ENCODE peak calls at places on chromosome 1, in four cellular contexts. One of them, this sample, is unnamed.

GRCh38 chr1:235181561-235182245 is 20.7 kb upstream of the RBM34 start:
- DNase-seq in body of pancreas: no peak
- DNase-seq in adrenal gland: no peak
- DNase-seq in ovary: no peak
- DNase-seq in this sample: no peak

GRCh38 chr1:244450597-244451538 is 841 bp downstream of the ADSS2 start:
- DNase-seq in body of pancreas: peak; percentile 43
- DNase-seq in adrenal gland: peak; percentile 74
- DNase-seq in ovary: peak; percentile 56
- DNase-seq in this sample: peak; percentile 23

GRCh38 chr1:84672080-84672735 is 18.1 kb downstream of the SSX2IP start:
- DNase-seq in adrenal gland: no peak
- DNase-seq in body of pancreas: no peak
- DNase-seq in ovary: no peak
- DNase-seq in this sample: no peak

GRCh38 chr1:43493661-43494450 is 36.8 kb upstream of the PTPRF start:
- DNase-seq in body of pancreas: no peak
- DNase-seq in ovary: no peak
- DNase-seq in adrenal gland: no peak
- DNase-seq in this sample: no peak

GRCh38 chr1:185789846-185790735 is 55.9 kb downstream of the HMCN1 start:
- DNase-seq in body of pancreas: no peak
- DNase-seq in ovary: no peak
- DNase-seq in adrenal gland: no peak
- DNase-seq in this sample: no peak

GRCh38 chr1:156870734-156871133 is 10.1 kb downstream of the NTRK1 start:
- DNase-seq in adrenal gland: no peak
- DNase-seq in body of pancreas: no peak
- DNase-seq in ovary: no peak
- DNase-seq in this sample: peak; percentile 95

GRCh38 chr1:221840511-221841243 is 98.8 kb upstream of the DUSP10 start:
- DNase-seq in body of pancreas: no peak
- DNase-seq in ovary: no peak
- DNase-seq in adrenal gland: no peak
- DNase-seq in this sample: no peak

GRCh38 chr1:14113841-14114567 is 414.0 kb downstream of the PRDM2 start:
- DNase-seq in adrenal gland: peak; percentile 70
- DNase-seq in body of pancreas: peak; percentile 39
- DNase-seq in ovary: no peak
- DNase-seq in this sample: peak; percentile 37

GRCh38 chr1:15090373-15090772 is 63.2 kb upstream of the TMEM51 start:
- DNase-seq in ovary: peak; percentile 42
- DNase-seq in body of pancreas: peak; percentile 95
- DNase-seq in adrenal gland: no peak
- DNase-seq in this sample: no peak

GRCh38 chr1:83512371-83513004 is 486.4 kb downstream of the TTLL7 start:
- DNase-seq in adrenal gland: no peak
- DNase-seq in ovary: no peak
- DNase-seq in body of pancreas: no peak
- DNase-seq in this sample: no peak

GRCh38 chr1:40305451-40305850 is 11.6 kb downstream of the COL9A2 start:
- DNase-seq in ovary: no peak
- DNase-seq in body of pancreas: no peak
- DNase-seq in adrenal gland: peak; percentile 41
- DNase-seq in this sample: no peak

GRCh38 chr1:178768423-178768822 is 43.4 kb downstream of the RALGPS2 start:
- DNase-seq in ovary: no peak
- DNase-seq in adrenal gland: no peak
- DNase-seq in body of pancreas: no peak
- DNase-seq in this sample: no peak

GRCh38 chr1:14517813-14518180 is 80.7 kb upstream of the KAZN start:
- DNase-seq in body of pancreas: no peak
- DNase-seq in ovary: no peak
- DNase-seq in adrenal gland: no peak
- DNase-seq in this sample: no peak

GRCh38 chr1:48039088-48040049 is 42.2 kb upstream of the TRABD2B start:
- DNase-seq in body of pancreas: peak; percentile 39
- DNase-seq in ovary: no peak
- DNase-seq in adrenal gland: no peak
- DNase-seq in this sample: no peak

GRCh38 chr1:220577926-220578325 is 50.0 kb downstream of the MARK1 start:
- DNase-seq in ovary: no peak
- DNase-seq in body of pancreas: no peak
- DNase-seq in adrenal gland: no peak
- DNase-seq in this sample: no peak

GRCh38 chr1:19885821-19886220 is 3.6 kb downstream of the OTUD3 start:
- DNase-seq in adrenal gland: no peak
- DNase-seq in body of pancreas: no peak
- DNase-seq in ovary: no peak
- DNase-seq in this sample: no peak

GRCh38 chr1:243850013-243850367 is at the start of gene AKT3:
- DNase-seq in ovary: no peak
- DNase-seq in adrenal gland: no peak
- DNase-seq in body of pancreas: no peak
- DNase-seq in this sample: no peak

GRCh38 chr1:19036049-19036546 is 79.6 kb upstream of the IFFO2 start:
- DNase-seq in body of pancreas: no peak
- DNase-seq in adrenal gland: no peak
- DNase-seq in ovary: no peak
- DNase-seq in this sample: no peak

GRCh38 chr1:220281159-220281574 is 8.9 kb upstream of the RAB3GAP2 start:
- DNase-seq in ovary: no peak
- DNase-seq in adrenal gland: no peak
- DNase-seq in body of pancreas: no peak
- DNase-seq in this sample: no peak

GRCh38 chr1:116325922-116326321 is 47.1 kb upstream of the ATP1A1 start:
- DNase-seq in body of pancreas: no peak
- DNase-seq in ovary: no peak
- DNase-seq in adrenal gland: no peak
- DNase-seq in this sample: no peak

GRCh38 chr1:15684042-15684461 is at the start of gene PLEKHM2:
- DNase-seq in adrenal gland: no peak
- DNase-seq in body of pancreas: peak; percentile 53
- DNase-seq in ovary: no peak
- DNase-seq in this sample: no peak

GRCh38 chr1:67748630-67749029 is 63.6 kb downstream of the GADD45A start:
- DNase-seq in ovary: no peak
- DNase-seq in adrenal gland: no peak
- DNase-seq in body of pancreas: peak; percentile 54
- DNase-seq in this sample: no peak

GRCh38 chr1:204894606-204895005 is 23.9 kb downstream of the NFASC start:
- DNase-seq in body of pancreas: no peak
- DNase-seq in ovary: no peak
- DNase-seq in adrenal gland: no peak
- DNase-seq in this sample: no peak

GRCh38 chr1:119674835-119675289 is 26.8 kb upstream of the ZNF697 start:
- DNase-seq in body of pancreas: peak; percentile 49
- DNase-seq in ovary: no peak
- DNase-seq in adrenal gland: no peak
- DNase-seq in this sample: no peak

GRCh38 chr1:36387141-36387949 is 1.6 kb upstream of the STK40 start:
- DNase-seq in body of pancreas: no peak
- DNase-seq in ovary: no peak
- DNase-seq in adrenal gland: no peak
- DNase-seq in this sample: peak; percentile 49

GRCh38 chr1:2584822-2585317 is 1.7 kb upstream of the PRXL2B start:
- DNase-seq in body of pancreas: no peak
- DNase-seq in ovary: no peak
- DNase-seq in adrenal gland: no peak
- DNase-seq in this sample: no peak

GRCh38 chr1:242670019-242670418 is 145.5 kb upstream of the PLD5 start:
- DNase-seq in body of pancreas: no peak
- DNase-seq in ovary: no peak
- DNase-seq in adrenal gland: no peak
- DNase-seq in this sample: no peak

GRCh38 chr1:27560271-27561125 is 43.4 kb downstream of the AHDC1 start:
- DNase-seq in ovary: no peak
- DNase-seq in body of pancreas: no peak
- DNase-seq in adrenal gland: no peak
- DNase-seq in this sample: no peak

GRCh38 chr1:17013598-17014320 is 2.0 kb upstream of the ATP13A2 start:
- DNase-seq in body of pancreas: peak; percentile 37
- DNase-seq in adrenal gland: no peak
- DNase-seq in ovary: no peak
- DNase-seq in this sample: no peak

GRCh38 chr1:54800899-54801759 is at the start of gene TTC22:
- DNase-seq in body of pancreas: peak; percentile 80
- DNase-seq in adrenal gland: peak; percentile 84
- DNase-seq in ovary: peak; percentile 34
- DNase-seq in this sample: no peak

GRCh38 chr1:206094024-206094423 is 23.2 kb downstream of the AVPR1B start:
- DNase-seq in body of pancreas: no peak
- DNase-seq in adrenal gland: no peak
- DNase-seq in ovary: no peak
- DNase-seq in this sample: no peak

GRCh38 chr1:72946901-72947505 is 664.7 kb upstream of the NEGR1 start:
- DNase-seq in body of pancreas: no peak
- DNase-seq in adrenal gland: no peak
- DNase-seq in ovary: no peak
- DNase-seq in this sample: no peak
- TF ChIP-seq POLR2A in body of pancreas: no peak
- TF ChIP-seq POLR2A in adrenal gland: no peak
- TF ChIP-seq POLR2A in ovary: no peak
- TF ChIP-seq POLR2A in this sample: no peak

GRCh38 chr1:164783778-164784555 is 225.0 kb downstream of the PBX1 start:
- DNase-seq in adrenal gland: no peak
- DNase-seq in body of pancreas: no peak
- DNase-seq in ovary: no peak
- DNase-seq in this sample: no peak

GRCh38 chr1:164781980-164782379 is 223.0 kb downstream of the PBX1 start:
- DNase-seq in ovary: peak; percentile 24
- DNase-seq in adrenal gland: peak; percentile 48
- DNase-seq in body of pancreas: peak; percentile 35
- DNase-seq in this sample: no peak

GRCh38 chr1:164780111-164780510 is 221.1 kb downstream of the PBX1 start:
- DNase-seq in body of pancreas: no peak
- DNase-seq in adrenal gland: peak; percentile 29
- DNase-seq in ovary: no peak
- DNase-seq in this sample: no peak

GRCh38 chr1:164779376-164779775 is 220.4 kb downstream of the PBX1 start:
- DNase-seq in ovary: no peak
- DNase-seq in body of pancreas: no peak
- DNase-seq in adrenal gland: peak; percentile 25
- DNase-seq in this sample: no peak

DNA sequence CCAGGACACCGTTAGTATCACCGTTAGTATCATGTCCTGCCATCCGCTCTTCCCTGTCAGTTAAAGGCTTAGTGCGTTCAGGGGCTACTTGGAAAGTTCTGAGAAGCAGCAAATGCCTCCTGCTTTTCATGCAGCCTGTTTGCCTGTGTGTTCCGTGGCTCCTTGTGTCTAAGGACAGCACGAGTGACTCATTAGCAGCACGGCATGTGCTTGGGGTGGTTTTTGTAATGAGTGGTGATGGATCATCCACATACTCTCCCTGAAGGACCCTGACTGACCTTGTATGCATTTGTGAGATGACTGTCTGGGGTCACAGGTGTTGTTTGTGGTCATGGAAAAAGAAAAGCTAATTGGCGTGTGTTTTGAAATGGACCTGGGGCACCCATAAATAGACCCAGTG is 221.9 kb downstream of the PBX1 start:
- DNase-seq in adrenal gland: peak; percentile 89
- DNase-seq in body of pancreas: peak; percentile 55
- DNase-seq in ovary: no peak
- DNase-seq in this sample: peak; percentile 51
- TF ChIP-seq POLR2A in adrenal gland: peak; percentile 69
- TF ChIP-seq POLR2A in body of pancreas: no peak
- TF ChIP-seq POLR2A in ovary: no peak
- TF ChIP-seq POLR2A in this sample: no peak

DNA sequence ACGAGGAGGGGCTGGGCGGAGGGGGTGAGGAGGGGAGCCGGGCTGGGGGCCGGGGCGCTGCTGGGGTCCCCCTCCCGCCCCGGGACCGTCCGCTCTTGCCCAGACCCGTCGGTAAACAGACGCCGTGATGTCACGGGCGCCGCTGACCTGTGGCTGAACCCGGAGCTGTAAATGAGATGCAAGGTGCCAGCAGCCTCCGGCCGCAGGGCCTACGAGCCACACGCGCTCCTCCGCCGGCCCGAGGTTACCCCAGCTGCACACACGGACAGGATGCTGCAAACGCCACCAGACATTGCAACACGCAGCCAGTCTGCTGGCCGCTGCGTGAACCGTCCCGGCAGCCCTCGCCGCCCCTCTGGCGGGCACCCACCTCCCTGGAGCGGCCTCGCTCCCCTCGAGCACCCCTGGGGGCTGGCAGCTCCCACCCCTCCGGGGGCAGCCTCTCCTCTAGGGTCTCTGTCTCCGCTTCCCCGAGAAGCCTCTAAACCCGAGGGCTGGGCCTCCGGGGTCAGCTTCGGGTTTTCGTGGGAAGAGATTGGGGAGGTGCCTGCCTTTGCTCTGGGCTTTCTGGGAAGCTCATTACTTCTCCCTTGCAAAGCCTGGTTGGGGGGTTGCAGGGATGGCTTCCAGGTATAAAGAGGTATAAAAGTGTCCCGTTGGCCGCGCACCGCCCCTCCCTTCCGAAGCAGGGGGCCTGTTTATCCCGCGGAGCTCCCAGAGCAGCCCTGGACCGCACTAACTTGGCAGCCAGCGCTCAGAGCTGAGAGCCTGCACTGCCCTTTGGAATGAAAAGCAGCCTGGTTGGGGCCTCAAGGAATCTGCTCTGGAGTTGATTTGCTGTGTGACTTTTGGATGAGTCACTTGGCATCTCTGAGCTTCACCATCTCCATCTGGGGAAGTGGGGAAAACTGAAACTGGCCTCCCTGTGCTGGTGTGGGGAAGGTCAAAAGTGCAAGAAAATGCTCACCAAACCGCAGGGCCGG is 21.9 kb downstream of the DHRS3 start:
- DNase-seq in body of pancreas: peak; percentile 89
- DNase-seq in ovary: peak; percentile 86
- DNase-seq in adrenal gland: peak; percentile 91
- DNase-seq in this sample: peak; percentile 82
- TF ChIP-seq POLR2A in body of pancreas: no peak
- TF ChIP-seq POLR2A in ovary: no peak
- TF ChIP-seq POLR2A in adrenal gland: no peak
- TF ChIP-seq POLR2A in this sample: no peak

DNA sequence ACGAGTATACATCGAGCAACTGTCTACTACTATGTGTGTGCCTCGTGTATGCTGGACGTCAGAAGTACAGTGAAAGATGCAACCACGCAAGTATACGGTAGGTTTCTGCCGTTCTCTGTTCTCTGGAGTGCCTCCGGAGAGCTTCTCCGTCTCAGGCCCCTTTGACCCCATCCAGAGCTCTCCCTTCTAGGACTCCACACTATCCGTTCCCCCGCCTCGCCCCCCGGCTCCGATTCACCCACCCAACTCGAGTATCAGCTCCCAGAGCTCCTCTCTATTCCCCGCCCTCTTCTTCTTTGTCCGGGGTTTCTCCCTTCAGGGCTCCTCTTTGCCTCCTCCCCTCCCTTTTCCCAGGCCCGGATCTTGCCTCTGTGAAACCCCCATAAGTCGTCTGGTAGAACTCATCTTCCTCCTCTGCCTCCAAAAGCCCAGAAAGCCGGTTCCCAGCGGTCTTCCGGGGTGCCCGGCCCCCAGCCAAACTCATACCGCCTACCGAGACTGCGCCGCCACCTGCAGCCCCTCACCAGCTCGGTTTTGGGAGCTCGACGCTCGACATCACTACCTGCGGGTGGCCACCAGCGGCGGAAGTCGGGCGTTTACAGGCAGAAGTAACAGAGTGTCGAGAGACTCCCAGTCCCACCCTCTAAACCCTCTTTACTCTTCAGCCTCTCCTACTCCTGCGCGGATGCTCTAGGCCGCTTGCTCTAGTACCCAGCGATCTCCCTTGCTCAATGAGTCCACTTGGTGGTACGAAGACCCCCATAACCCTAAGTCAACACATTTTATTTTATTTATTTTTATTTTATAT is at the start of gene VPS72:
- DNase-seq in ovary: peak; percentile 74
- DNase-seq in adrenal gland: peak; percentile 91
- DNase-seq in body of pancreas: peak; percentile 88
- DNase-seq in this sample: peak; percentile 89
- TF ChIP-seq POLR2A in ovary: peak; percentile 43
- TF ChIP-seq POLR2A in adrenal gland: peak; percentile 59
- TF ChIP-seq POLR2A in body of pancreas: no peak
- TF ChIP-seq POLR2A in this sample: no peak

This sample was measured in H54.